ENCODE peak calls at places on chromosome 7, in eight cellular contexts. K is ovary, C is HepG2, N is A549, W is stomach, H is SK-N-SH, B is tibial nerve, J is transverse colon. P is an unnamed sample.

GRCh38 chr7:127765150-127765549 is 113.2 kb downstream of the SND1 start:
- DNase-seq in K (no peak), C (no peak), N (no peak), W (no peak), H (no peak), B (no peak), J (no peak), P (no peak)

GRCh38 chr7:92260248-92260781 is 14.5 kb downstream of the ANKIB1 start:
- DNase-seq in K (no peak), C (no peak), N (no peak), W (no peak), H (no peak), B (no peak), J (no peak), P (no peak)

GRCh38 chr7:70165477-70166170 is 567.3 kb downstream of the AUTS2 start:
- DNase-seq in K (no peak), C (no peak), N (no peak), W (no peak), H (no peak), B (no peak), J (no peak), P (no peak)

GRCh38 chr7:44257618-44258422 is 57.0 kb downstream of the YKT6 start:
- DNase-seq in K (peak), C (peak), N (no peak), W (peak), H (peak), B (peak), J (peak), P (no peak)

GRCh38 chr7:114048386-114049235 is 129.8 kb upstream of the PPP1R3A start:
- DNase-seq in K (no peak), C (peak), N (peak), W (no peak), H (peak), B (no peak), J (no peak), P (no peak)

GRCh38 chr7:116557901-116558300 is 33.1 kb downstream of the CAV1 start:
- DNase-seq in K (no peak), C (no peak), N (no peak), W (no peak), H (no peak), B (no peak), J (no peak), P (no peak)

GRCh38 chr7:132292803-132293202 is 283.5 kb downstream of the PLXNA4 start:
- DNase-seq in K (no peak), C (peak), N (no peak), W (no peak), H (no peak), B (no peak), J (no peak), P (no peak)

GRCh38 chr7:44308741-44309270 is 16.6 kb downstream of the CAMK2B start:
- DNase-seq in K (peak), C (no peak), N (no peak), W (peak), H (peak), B (no peak), J (no peak), P (peak)

GRCh38 chr7:52826515-52826914 is 208.9 kb upstream of the POM121L12 start:
- DNase-seq in K (no peak), C (no peak), N (no peak), W (no peak), H (no peak), B (no peak), J (no peak), P (no peak)
- TF ChIP-seq EP300 in K (no peak), C (no peak), N (no peak), W (no peak), H (no peak), B (no peak), J (no peak), P (no peak)

GRCh38 chr7:91082038-91082437 is 182.2 kb upstream of the FZD1 start:
- DNase-seq in K (no peak), C (no peak), N (no peak), W (no peak), H (no peak), B (no peak), J (no peak), P (no peak)
- TF ChIP-seq EP300 in K (no peak), C (no peak), N (no peak), W (no peak), H (peak), B (no peak), J (no peak), P (no peak)

DNA sequence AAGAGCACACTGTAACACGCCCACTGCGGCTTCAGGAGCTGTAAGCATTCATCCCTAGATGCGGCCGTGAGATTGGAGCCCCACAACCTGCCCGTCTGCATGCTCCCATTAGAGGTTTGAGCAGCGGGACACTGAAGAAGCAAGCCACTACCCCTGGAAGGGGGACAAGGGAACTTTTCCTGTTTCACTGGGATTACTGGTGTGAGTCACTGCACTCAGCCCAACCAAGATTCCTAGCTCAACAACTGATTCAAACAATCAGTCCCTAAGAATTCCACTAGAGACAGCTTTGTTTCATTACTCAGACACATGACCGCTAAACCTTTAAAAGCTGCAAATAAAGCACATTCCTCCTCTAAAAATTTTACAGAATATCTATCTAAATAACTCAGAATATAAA is 69.8 kb downstream of the ORC5 start:
- DNase-seq in K (no peak), C (no peak), N (no peak), W (no peak), H (no peak), B (no peak), J (no peak), P (no peak)
- TF ChIP-seq EP300 in K (no peak), C (no peak), N (no peak), W (no peak), H (no peak), B (no peak), J (no peak), P (no peak)

DNA sequence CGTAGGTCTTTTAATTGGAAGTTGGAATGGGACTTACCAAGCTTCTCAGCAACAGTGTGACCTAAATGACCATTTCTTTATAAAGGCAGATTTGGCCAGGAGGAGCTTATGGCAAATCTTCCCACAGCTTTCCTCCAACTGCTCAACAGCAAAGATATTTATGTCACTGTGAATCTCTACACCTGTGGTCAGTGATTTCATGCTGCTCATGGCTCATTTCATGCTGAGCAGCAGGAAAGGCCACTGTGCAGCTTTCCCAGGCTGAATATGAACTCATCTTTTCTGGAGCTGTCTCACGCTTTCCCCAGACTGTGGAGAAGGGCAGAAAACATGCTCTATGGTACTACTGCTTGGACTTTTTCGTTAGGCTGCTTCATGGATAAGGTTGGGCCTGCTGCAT is 29.8 kb downstream of the CALCR start:
- DNase-seq in K (no peak), C (no peak), N (no peak), W (no peak), H (no peak), B (no peak), J (no peak), P (no peak)
- TF ChIP-seq EP300 in K (no peak), C (no peak), N (no peak), W (no peak), H (no peak), B (no peak), J (no peak), P (no peak)

DNA sequence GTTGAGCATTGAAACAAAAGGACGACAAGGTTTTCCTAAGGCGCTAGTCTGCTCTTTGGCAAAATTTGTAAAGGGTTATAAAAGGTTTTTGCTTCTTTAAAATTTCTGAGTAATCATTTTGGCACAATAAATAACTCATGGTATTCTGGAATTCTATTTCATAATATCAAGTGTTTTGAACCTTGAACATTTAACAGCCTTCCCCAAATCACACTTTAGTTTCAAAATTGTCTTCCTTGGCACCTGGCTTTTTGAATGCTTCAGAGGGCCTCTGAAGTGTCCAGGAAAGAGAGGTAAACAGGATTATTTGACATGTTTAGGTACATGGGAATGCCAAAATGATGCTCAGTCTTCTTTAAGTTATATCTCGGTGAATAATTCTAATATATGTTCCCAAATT is 220.8 kb downstream of the PHF14 start:
- DNase-seq in K (no peak), C (no peak), N (no peak), W (no peak), H (no peak), B (no peak), J (no peak), P (no peak)
- TF ChIP-seq EP300 in K (no peak), C (no peak), N (no peak), W (no peak), H (no peak), B (no peak), J (no peak), P (no peak)